ENCODE peak calls at places on chromosome 13, in four cellular contexts. J is A549, Y is K562, Z is GM12878. K is an unnamed sample.

GRCh38 chr13:104571161-104571889 is 1505.1 kb upstream of the SLC10A2 start:
- DNase-seq in J (peak), Y (peak), Z (no peak), K (peak)

GRCh38 chr13:48437381-48437780 is 24.5 kb upstream of the LPAR6 start:
- DNase-seq in J (no peak), Y (no peak), Z (no peak), K (no peak)

GRCh38 chr13:114136576-114136975 is 4.2 kb upstream of the RASA3 start:
- DNase-seq in J (no peak), Y (no peak), Z (no peak), K (no peak)

GRCh38 chr13:112735791-112736190 is 46.0 kb downstream of the ATP11A start:
- DNase-seq in J (no peak), Y (no peak), Z (no peak), K (no peak)

GRCh38 chr13:39501711-39502324 is 101.2 kb downstream of the LHFPL6 start:
- DNase-seq in J (no peak), Y (no peak), Z (no peak), K (no peak)

GRCh38 chr13:87889241-87889640 is 218.1 kb downstream of the SLITRK5 start:
- DNase-seq in J (no peak), Y (no peak), Z (no peak), K (no peak)

GRCh38 chr13:23212621-23213020 is 31.8 kb downstream of the SGCG start:
- DNase-seq in J (no peak), Y (no peak), Z (no peak), K (no peak)

GRCh38 chr13:61850794-61851193 is 435.1 kb upstream of the PCDH20 start:
- DNase-seq in J (no peak), Y (no peak), Z (no peak), K (no peak)

GRCh38 chr13:49369876-49370275 is 74.0 kb downstream of the CAB39L start:
- DNase-seq in J (no peak), Y (no peak), Z (no peak), K (peak)

GRCh38 chr13:40096357-40096911 is 441.0 kb downstream of the COG6 start:
- DNase-seq in J (no peak), Y (no peak), Z (no peak), K (no peak)

GRCh38 chr13:33610471-33611015 is 207.4 kb upstream of the RFC3 start:
- DNase-seq in J (peak), Y (peak), Z (no peak), K (peak)

GRCh38 chr13:31631716-31632115 is 107.6 kb upstream of the RXFP2 start:
- DNase-seq in J (no peak), Y (no peak), Z (no peak), K (no peak)

DNA sequence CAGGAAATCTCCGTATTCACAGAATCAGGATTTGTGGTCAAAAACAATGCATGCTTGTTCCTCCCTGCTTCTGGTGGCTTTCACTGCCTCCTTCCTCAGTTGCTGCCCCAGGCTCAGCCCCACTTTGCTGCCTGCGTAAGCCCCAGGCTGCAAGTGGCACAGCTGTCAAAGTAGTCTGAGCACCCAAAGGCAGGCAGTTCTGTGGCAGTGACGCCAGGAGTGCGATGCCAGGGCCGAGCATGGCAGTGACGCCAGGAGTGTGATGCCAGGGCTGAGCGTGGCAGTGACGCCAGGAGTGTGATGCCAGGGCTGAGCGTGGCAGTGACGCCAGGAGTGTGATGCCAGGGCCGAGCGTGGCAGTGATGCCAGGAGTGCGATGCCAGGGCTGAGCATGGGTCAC is 77.3 kb upstream of the GPR183 start:
- DNase-seq in J (no peak), Y (no peak), Z (no peak), K (no peak)
- TF ChIP-seq MYC in J (no peak), Y (no peak), Z (no peak), K (no peak)

DNA sequence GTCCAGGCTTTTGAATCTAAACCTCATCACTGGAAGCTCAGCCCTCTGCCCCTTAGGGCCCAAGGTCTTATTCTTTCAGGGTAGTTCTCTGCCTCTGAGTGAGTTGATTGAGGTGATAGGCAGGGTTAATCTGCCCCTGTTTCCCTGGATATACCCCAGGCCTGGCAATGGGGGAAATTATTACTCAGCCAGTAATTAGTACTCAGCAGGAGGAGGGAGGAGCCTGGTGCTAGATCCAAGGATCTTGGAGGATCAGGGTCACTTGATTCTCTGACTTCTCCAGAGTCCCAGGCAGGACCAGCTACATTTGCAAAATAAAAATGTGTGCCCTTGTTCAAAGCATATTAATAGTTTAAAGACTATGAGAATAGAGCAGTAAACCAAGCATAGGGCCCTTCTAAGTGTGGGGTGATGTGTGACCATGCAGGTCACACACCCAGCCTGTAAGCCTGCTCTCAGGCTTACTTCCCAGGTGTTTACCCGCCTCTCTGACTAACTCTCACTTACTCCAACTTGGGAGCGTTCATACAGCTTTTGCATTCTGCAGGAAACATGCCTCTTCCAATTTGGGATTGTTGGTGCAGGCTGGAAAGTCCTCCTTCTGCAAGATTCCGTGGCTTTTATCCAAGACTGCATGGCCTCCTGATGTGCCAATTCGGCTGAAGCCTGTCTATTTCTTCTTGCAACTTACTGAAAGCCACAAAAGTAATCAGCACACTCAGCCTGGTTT is 7.9 kb upstream of the STK24 start:
- DNase-seq in J (no peak), Y (no peak), Z (no peak), K (no peak)
- H3K4me3 ChIP-seq in J (no peak), Y (no peak), Z (no peak), K (no peak)

GRCh38 chr13:42707596-42707995 is 73.8 kb upstream of the FAM216B start:
- DNase-seq in J (no peak), Y (no peak), Z (no peak), K (no peak)
- TF ChIP-seq MYC in J (no peak), Y (no peak), Z (no peak), K (no peak)

GRCh38 chr13:98141938-98142426 is 912 bp upstream of the FARP1 start:
- DNase-seq in J (no peak), Y (no peak), Z (no peak), K (peak)

GRCh38 chr13:98141091-98141490 is 1.8 kb upstream of the FARP1 start:
- DNase-seq in J (no peak), Y (no peak), Z (no peak), K (no peak)

GRCh38 chr13:98143157-98143553 is 261 bp downstream of the FARP1 start:
- DNase-seq in J (no peak), Y (peak), Z (no peak), K (no peak)

GRCh38 chr13:98142427-98143156 is at the start of gene FARP1:
- DNase-seq in J (peak), Y (peak), Z (no peak), K (peak)

DNA sequence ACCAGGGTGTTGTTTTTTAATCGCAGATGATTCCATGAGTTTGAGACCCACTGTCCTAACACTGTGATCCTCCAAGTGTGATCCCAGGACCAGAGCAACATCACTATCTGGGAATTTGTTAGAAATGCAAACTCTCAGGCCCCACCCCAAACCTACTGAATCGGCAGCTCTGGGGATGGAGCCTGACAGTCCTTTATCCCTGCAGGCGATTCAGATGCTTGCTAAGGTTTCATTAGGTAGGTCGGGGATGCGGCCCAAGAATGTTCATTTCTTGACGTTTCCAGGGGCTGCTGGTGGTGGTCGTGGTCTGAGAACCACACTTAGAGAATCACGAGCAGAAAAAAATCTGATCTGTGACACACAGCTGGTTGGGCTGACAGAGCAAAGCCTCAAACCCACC is 1.4 kb upstream of the FARP1 start:
- DNase-seq in J (no peak), Y (no peak), Z (no peak), K (no peak)
- H3K4me3 ChIP-seq in J (no peak), Y (no peak), Z (no peak), K (no peak)